ENCODE peak calls at places on chromosomes 11 and 22, in ten cellular contexts. J, X, T, A, U, R, W, Q, B and E are unnamed samples. For H3K4me1 and H3K9me3, the result is how much of the 10 kb centered on the place peaks cover.

GRCh38 chr11:47908198-47908597 is 60.0 kb upstream of the NUP160 start:
- DNase-seq in Q (no peak), J (no peak), U (no peak), W (no peak), T (no peak), R (no peak), X (no peak), B (no peak), A (no peak), E (no peak)

GRCh38 chr22:47053865-47054185 is 291.4 kb downstream of the TBC1D22A start:
- DNase-seq in J (no peak), Q (peak), W (no peak), R (no peak), B (no peak), A (no peak), U (no peak), X (no peak), T (peak), E (no peak)

GRCh38 chr22:25008666-25009065 is 56.1 kb downstream of the KIAA1671 start:
- DNase-seq in A (no peak), Q (no peak), W (no peak), X (no peak), J (no peak), R (no peak), U (no peak), T (no peak), B (no peak), E (no peak)

GRCh38 chr11:116885951-116886629 is 48.7 kb upstream of the APOA1 start:
- DNase-seq in B (no peak), R (no peak), T (peak), U (peak), X (peak), Q (no peak), W (no peak), J (no peak), A (no peak), E (no peak)

GRCh38 chr11:111798279-111798678 is 32.1 kb upstream of the PPP2R1B start:
- DNase-seq in R (no peak), X (no peak), J (no peak), T (no peak), W (no peak), B (no peak), A (no peak), Q (no peak), U (no peak), E (no peak)

GRCh38 chr11:64900263-64900678 is 16.7 kb downstream of the ATG2A start:
- DNase-seq in B (no peak), W (no peak), A (no peak), R (peak), X (no peak), T (peak), J (no peak), U (no peak), Q (no peak), E (no peak)

GRCh38 chr11:66418168-66418985 is 2.5 kb upstream of the NPAS4 start:
- DNase-seq in B (peak), Q (peak), U (peak), X (peak), R (peak), A (peak), T (peak), W (peak), J (peak), E (peak)

GRCh38 chr11:111526501-111526900 is 11.9 kb downstream of the HOATZ start:
- DNase-seq in X (no peak), J (no peak), R (no peak), A (no peak), W (no peak), T (peak), B (no peak), U (no peak), Q (no peak), E (no peak)

GRCh38 chr11:13429836-13430235 is 33.2 kb downstream of the BTBD10 start:
- DNase-seq in T (no peak), B (no peak), X (no peak), J (no peak), A (no peak), R (no peak), Q (no peak), W (no peak), U (no peak), E (no peak)

GRCh38 chr11:33001281-33001680 is 14.4 kb upstream of the DEPDC7 start:
- DNase-seq in U (no peak), T (peak), A (no peak), J (no peak), R (no peak), X (no peak), W (no peak), Q (no peak), B (no peak), E (no peak)

GRCh38 chr11:2791521-2792375 is 92.0 kb upstream of the KCNQ1OT1 start:
- DNase-seq in W (no peak), R (peak), T (no peak), Q (no peak), J (peak), B (peak), U (peak), X (peak), A (no peak), E (no peak)

GRCh38 chr11:43358308-43358669 is 431 bp upstream of the TTC17 start:
- DNase-seq in A (no peak), U (no peak), T (no peak), J (no peak), X (no peak), Q (no peak), B (no peak), W (no peak), R (no peak), E (no peak)

GRCh38 chr22:48636746-48637145 is 1190.9 kb downstream of the BRD1 start:
- DNase-seq in A (no peak), J (no peak), B (no peak), R (no peak), U (no peak), W (no peak), T (no peak), Q (no peak), X (no peak), E (no peak)

GRCh38 chr22:30318773-30319419 is 7.8 kb downstream of the TBC1D10A start:
- DNase-seq in R (no peak), A (no peak), W (no peak), Q (no peak), J (no peak), X (no peak), T (no peak), B (no peak), U (no peak), E (no peak)
- H3K4me3 ChIP-seq in R (no peak), A (no peak), W (no peak), Q (no peak), J (no peak), X (no peak), T (no peak), B (no peak), U (no peak), E (no peak)

GRCh38 chr22:22925795-22926358 is 38.3 kb downstream of the IGLL5 start:
- DNase-seq in U (no peak), T (no peak), B (no peak), X (no peak), Q (no peak), A (no peak), J (no peak), W (no peak), R (peak), E (no peak)

GRCh38 chr22:22923379-22923778 is 35.8 kb downstream of the IGLL5 start:
- DNase-seq in X (no peak), Q (no peak), J (no peak), B (no peak), R (peak), U (no peak), T (no peak), A (no peak), W (no peak), E (no peak)

GRCh38 chr22:22923930-22924329 is 36.3 kb downstream of the IGLL5 start:
- DNase-seq in R (peak), U (no peak), Q (no peak), W (no peak), T (no peak), X (no peak), A (no peak), J (no peak), B (no peak), E (no peak)

GRCh38 chr22:22925146-22925794 is 37.7 kb downstream of the IGLL5 start:
- DNase-seq in B (no peak), T (no peak), X (no peak), Q (no peak), W (no peak), U (no peak), J (no peak), A (no peak), R (peak), E (no peak)

DNA sequence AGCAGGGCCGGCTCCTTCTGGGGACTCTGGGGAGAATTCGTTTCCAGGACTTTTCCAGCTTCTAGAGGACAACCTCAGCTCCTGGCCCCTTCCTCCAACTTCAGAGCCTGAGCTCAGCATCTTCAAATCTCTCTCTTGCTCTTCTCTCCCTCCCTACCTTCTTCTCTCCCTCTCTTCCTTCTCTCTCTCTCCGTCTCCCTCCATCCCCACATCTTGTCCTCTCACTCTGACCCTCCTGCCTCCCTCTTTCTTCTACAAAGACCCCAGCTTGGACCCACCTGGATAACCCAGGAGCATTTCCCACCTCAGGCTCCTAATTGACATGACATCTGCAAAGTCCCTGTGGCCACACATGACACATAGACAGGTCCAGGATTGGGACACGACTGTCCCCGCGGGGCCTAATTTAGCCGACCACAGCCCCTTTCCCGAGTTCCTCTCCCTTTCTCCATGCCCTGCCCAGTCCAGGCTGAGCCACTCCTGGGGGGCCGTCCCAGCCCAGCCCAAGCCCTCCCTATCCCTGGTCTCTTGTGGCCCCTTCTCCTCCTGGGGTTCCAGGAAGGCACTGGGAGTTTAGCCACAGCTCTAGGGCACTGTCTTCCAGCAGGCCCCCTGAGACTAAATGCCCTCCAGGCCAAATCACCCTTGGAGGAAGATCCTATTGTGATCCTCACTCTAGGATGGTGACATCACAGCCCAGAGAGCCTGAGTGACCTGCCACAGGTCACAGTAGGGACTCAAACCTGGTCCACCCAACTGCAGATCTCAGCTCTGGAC is 36.9 kb downstream of the IGLL5 start:
- DNase-seq in U (no peak), T (no peak), W (no peak), R (peak), Q (no peak), B (no peak), J (no peak), A (no peak), X (no peak), E (no peak)
- H3K4me1 ChIP-seq in U (under half), T (under half), W (under half), R (under half), Q (under half), B (under half), J (under half), A (under half), X (under half), E (under half)

GRCh38 chr22:16964366-16964765 is 43.7 kb downstream of the GAB4 start:
- DNase-seq in R (no peak), X (no peak), B (no peak), W (no peak), U (no peak), Q (no peak), A (no peak), J (no peak), T (no peak), E (peak)

GRCh38 chr22:16962501-16962900 is 45.5 kb downstream of the GAB4 start:
- DNase-seq in T (no peak), R (no peak), X (no peak), Q (no peak), U (no peak), A (no peak), W (no peak), J (no peak), B (no peak), E (peak)

GRCh38 chr22:16961477-16962186 is 46.4 kb downstream of the GAB4 start:
- DNase-seq in X (no peak), A (no peak), W (no peak), T (no peak), B (no peak), R (no peak), Q (no peak), J (no peak), U (no peak), E (peak)

GRCh38 chr22:16965083-16965482 is 42.9 kb downstream of the GAB4 start:
- DNase-seq in W (no peak), J (no peak), X (no peak), B (no peak), Q (no peak), R (no peak), A (no peak), U (no peak), T (no peak), E (no peak)

GRCh38 chr22:16963189-16963945 is 44.7 kb downstream of the GAB4 start:
- DNase-seq in T (no peak), B (no peak), U (no peak), J (no peak), W (no peak), A (no peak), R (no peak), X (no peak), Q (no peak), E (peak)
- H3K9me3 ChIP-seq in T (under half), B (under half), U (under half), J (under half), W (under half), A (under half), R (under half), X (under half), Q (under half), E (under half)

GRCh38 chr22:21904250-21904789 is 36.9 kb upstream of the MAPK1 start:
- DNase-seq in X (no peak), J (no peak), U (no peak), B (no peak), R (no peak), T (no peak), Q (no peak), A (no peak), W (no peak), E (no peak)

GRCh38 chr22:21902296-21903087 is 35.0 kb upstream of the MAPK1 start:
- DNase-seq in J (no peak), X (no peak), U (no peak), T (no peak), W (no peak), Q (no peak), R (no peak), B (no peak), A (peak), E (no peak)

GRCh38 chr22:21909871-21910270 is 42.4 kb upstream of the MAPK1 start:
- DNase-seq in W (no peak), B (no peak), J (no peak), T (no peak), U (no peak), A (no peak), Q (no peak), R (no peak), X (no peak), E (no peak)

GRCh38 chr22:21907638-21908522 is 40.4 kb upstream of the MAPK1 start:
- DNase-seq in B (no peak), Q (no peak), X (no peak), R (no peak), T (no peak), J (no peak), U (no peak), A (no peak), W (no peak), E (no peak)
- H3K4me3 ChIP-seq in B (no peak), Q (no peak), X (no peak), R (no peak), T (no peak), J (no peak), U (no peak), A (no peak), W (no peak), E (no peak)

DNA sequence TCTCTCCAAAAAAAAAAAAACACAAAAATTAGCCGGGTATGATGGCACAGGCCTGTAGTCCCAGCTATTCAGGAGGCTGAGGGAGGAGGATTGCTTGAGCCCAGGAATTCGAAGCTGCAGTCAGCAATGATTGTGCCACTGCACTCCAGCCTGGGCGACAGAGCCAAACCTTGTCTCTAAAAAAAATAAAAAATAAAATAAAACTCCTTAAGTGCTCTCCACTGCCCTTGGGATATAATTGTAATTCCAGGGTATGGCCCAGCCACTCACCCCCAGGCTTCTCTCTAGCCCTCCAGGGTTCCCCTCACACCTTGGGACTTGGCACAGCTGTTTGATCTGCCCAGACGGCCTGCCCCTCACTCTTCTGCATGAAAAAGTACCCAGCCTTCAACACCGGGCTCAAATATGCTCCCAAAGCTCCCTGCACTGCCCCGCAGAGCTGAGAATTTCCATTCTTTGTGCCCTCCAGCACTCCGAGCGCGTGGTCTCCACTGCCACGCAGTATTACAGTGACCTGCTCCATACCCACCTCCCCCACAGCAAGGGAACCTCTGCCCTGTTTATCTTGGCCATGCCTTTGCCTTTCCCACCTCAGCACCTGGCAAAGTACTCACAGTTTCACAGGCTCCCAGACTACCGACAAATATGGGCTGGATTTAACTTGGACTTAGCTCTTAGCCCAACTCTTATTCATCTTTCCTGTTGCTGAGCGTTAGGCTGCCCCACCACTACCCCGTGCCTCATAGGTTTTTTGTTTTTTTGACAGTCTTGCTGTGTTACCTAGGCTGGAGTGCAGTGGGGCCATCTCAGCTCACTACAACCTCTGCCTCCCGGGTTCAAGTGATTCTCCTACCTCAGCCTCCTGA is 7.6 kb upstream of the FTH1 start:
- DNase-seq in X (peak), J (no peak), R (no peak), U (peak), Q (no peak), W (peak), A (no peak), T (no peak), B (no peak), E (no peak)
- H3K4me1 ChIP-seq in X (half or more), J (under half), R (half or more), U (half or more), Q (half or more), W (under half), A (under half), T (under half), B (under half), E (half or more)

DNA sequence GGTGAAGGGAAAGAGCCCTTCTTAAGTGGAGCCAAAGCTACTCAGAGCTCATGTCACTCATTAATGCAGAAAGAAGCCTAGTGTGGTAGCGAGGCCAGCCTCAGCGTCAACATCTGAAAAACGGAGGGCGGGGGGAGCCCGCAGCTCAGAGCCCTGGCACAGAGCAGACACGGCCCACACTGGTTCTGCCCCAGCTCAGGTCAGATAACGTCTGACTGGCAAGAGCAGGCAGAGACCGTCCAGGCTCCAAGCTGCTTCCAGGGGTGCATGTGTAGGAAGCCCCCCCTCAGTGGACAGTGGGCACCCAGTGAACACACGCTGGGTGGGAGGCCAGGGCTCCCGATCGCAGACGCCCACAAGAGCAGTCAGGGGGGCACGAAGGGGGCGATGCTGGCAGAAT is 100.8 kb downstream of the SHANK2 start:
- DNase-seq in J (no peak), Q (no peak), U (no peak), R (no peak), W (no peak), T (no peak), A (no peak), X (no peak), B (no peak), E (no peak)
- H3K9me3 ChIP-seq in J (under half), Q (under half), U (under half), R (under half), W (under half), T (under half), A (under half), X (under half), B (under half), E (under half)